ENCODE peak calls at places on chromosomes 13 and 19, in ten cellular contexts. V is fibroblast of mammary gland, U is cardiac fibroblast, S is AG09309, L is AG10803, H is mesendoderm, Z is hepatocyte, E is esophagus squamous epithelium, M is cardiac muscle cell, N is pancreas. K is an unnamed sample.
A peak's percentile ranks its signal among the peaks of the same experiment; 100 is the strongest.

GRCh38 chr13:42378383-42378780 is 106.4 kb downstream of the AKAP11 start:
- DNase-seq in V (no peak), U (no peak), S (no peak), L (no peak), H (no peak), Z (no peak), E (no peak), M (no peak), N (no peak), K (no peak)

GRCh38 chr19:48967346-48968178 is 2.5 kb downstream of the FTL start:
- DNase-seq in V (peak; percentile 76), U (peak; percentile 92), S (no peak), L (peak; percentile 71), H (peak; percentile 70), Z (peak; percentile 71), E (no peak), M (peak; percentile 86), N (no peak), K (no peak)

GRCh38 chr19:49639401-49640112 is 386 bp downstream of the RRAS start:
- DNase-seq in V (no peak), U (no peak), S (no peak), L (no peak), H (no peak), Z (no peak), E (no peak), M (no peak), N (peak; percentile 62), K (no peak)

GRCh38 chr19:21508198-21508597 is 2.8 kb downstream of the ZNF429 start:
- DNase-seq in V (no peak), U (no peak), S (no peak), L (no peak), H (no peak), Z (no peak), E (no peak), M (no peak), N (no peak), K (no peak)

GRCh38 chr19:11152318-11153062 is 3.1 kb downstream of the SPC24 start:
- DNase-seq in V (peak; percentile 96), U (peak; percentile 95), S (no peak), L (peak; percentile 87), H (no peak), Z (no peak), E (no peak), M (peak; percentile 86), N (peak; percentile 78), K (peak; percentile 84)

GRCh38 chr19:49442793-49443365 is 1.6 kb upstream of the SLC17A7 start:
- DNase-seq in V (peak; percentile 86), U (peak; percentile 93), S (no peak), L (peak; percentile 85), H (peak; percentile 98), Z (peak; percentile 95), E (peak; percentile 39), M (peak; percentile 91), N (peak; percentile 96), K (no peak)

GRCh38 chr19:21569497-21569870 is 64.1 kb downstream of the ZNF429 start:
- DNase-seq in V (peak; percentile 6), U (peak; percentile 38), S (no peak), L (no peak), H (no peak), Z (no peak), E (no peak), M (peak; percentile 69), N (no peak), K (no peak)

GRCh38 chr19:32886241-32886640 is 16.7 kb upstream of the SLC7A9 start:
- DNase-seq in V (no peak), U (no peak), S (no peak), L (no peak), H (no peak), Z (no peak), E (no peak), M (no peak), N (no peak), K (no peak)

GRCh38 chr13:28204043-28204442 is 65.7 kb downstream of the PAN3 start:
- DNase-seq in V (no peak), U (no peak), S (no peak), L (no peak), H (no peak), Z (no peak), E (no peak), M (no peak), N (no peak), K (no peak)

GRCh38 chr13:112900691-112901091 is 68.3 kb upstream of the MCF2L start:
- DNase-seq in V (no peak), U (no peak), S (no peak), L (no peak), H (no peak), Z (no peak), E (no peak), M (no peak), N (peak; percentile 20), K (no peak)

GRCh38 chr19:45591004-45591637 is 6.5 kb upstream of the OPA3 start:
- DNase-seq in V (peak; percentile 39), U (no peak), S (no peak), L (no peak), H (peak; percentile 77), Z (peak; percentile 63), E (no peak), M (no peak), N (peak; percentile 65), K (no peak)

GRCh38 chr13:35598233-35598632 is 121.7 kb upstream of the MAB21L1 start:
- DNase-seq in V (no peak), U (no peak), S (no peak), L (no peak), H (no peak), Z (no peak), E (no peak), M (no peak), N (no peak), K (no peak)

GRCh38 chr13:62483774-62484173 is 1068.1 kb upstream of the PCDH20 start:
- DNase-seq in V (no peak), U (no peak), S (no peak), L (no peak), H (peak; percentile 93), Z (no peak), E (no peak), M (no peak), N (no peak), K (no peak)

DNA sequence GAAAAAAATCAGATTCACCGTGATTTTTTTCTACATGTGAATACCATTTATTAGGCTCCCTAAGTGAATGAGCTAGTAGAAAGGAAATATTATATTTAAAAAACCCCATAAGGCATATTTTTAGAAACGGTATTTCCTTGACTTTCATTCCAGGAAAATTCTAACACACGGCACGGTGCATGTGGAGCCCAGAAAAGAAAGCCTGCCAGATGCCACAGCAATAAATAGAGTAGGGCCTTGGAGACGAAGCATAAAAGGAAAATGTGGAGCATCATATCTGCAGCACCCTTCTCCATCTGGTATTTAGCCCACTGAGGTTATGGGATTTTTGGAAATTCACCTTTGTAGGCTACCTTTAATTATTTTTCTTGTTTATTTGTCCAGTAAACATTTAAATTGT is 314.4 kb downstream of the ENOX1 start:
- DNase-seq in V (no peak), U (no peak), S (no peak), L (no peak), H (no peak), Z (no peak), E (no peak), M (no peak), N (no peak), K (no peak)
- H3K4me3 ChIP-seq in V (no peak overlapping the region), U (no peak overlapping the region), S (no peak overlapping the region), L (no peak overlapping the region), H (no peak overlapping the region), Z (no peak overlapping the region), E (no peak overlapping the region), M (no peak overlapping the region), N (no peak overlapping the region), K (no peak overlapping the region)

DNA sequence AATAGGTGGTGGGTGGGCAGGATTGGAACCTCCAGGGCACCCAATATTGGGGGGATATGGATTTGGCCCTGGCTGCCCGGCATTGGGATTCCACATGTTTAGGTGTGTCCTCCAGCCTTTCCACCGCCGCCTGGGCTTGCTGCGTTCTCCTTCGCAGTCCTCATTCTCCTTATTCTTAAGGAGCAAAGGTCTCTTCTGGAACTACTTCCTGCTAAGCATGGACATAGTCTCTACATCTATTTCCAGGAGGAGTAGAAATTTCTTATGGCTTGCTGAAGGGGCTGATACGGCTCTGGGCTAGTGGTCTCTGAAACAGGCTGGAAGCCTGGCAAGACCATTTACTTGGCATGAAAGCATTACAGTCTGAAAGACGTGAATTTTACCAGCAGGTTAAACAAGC is 9.2 kb upstream of the FCGBP start:
- DNase-seq in V (no peak), U (no peak), S (no peak), L (no peak), H (no peak), Z (peak; percentile 50), E (no peak), M (no peak), N (no peak), K (no peak)
- H3K4me3 ChIP-seq in V (no peak overlapping the region), U (no peak overlapping the region), S (no peak overlapping the region), L (no peak overlapping the region), H (no peak overlapping the region), Z (no peak overlapping the region), E (no peak overlapping the region), M (no peak overlapping the region), N (no peak overlapping the region), K (no peak overlapping the region)

DNA sequence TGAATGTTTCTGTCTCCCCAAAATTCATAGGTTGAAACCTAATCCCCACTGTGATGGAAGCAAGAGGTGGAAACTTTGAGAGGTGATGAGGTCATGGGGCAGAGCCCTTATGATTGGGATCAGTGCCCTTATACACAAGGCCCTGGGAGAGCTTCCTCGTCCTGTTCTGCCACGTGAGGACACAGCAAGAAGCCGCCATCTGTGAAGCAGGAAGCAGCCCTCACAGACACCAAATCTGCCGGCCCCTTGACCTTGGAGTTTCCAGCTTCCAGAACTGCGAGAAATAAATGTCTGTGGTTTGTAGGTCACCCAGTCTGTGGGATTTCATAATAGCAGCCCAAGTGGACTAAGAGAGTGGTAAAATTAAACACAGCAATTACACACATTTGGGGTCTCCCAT is 737.4 kb downstream of the UQCRFS1 start:
- DNase-seq in V (no peak), U (no peak), S (no peak), L (peak; percentile 12), H (no peak), Z (no peak), E (no peak), M (peak; percentile 28), N (no peak), K (no peak)
- H3K4me3 ChIP-seq in V (no peak overlapping the region), U (no peak overlapping the region), S (no peak overlapping the region), L (no peak overlapping the region), H (no peak overlapping the region), Z (no peak overlapping the region), E (no peak overlapping the region), M (no peak overlapping the region), N (no peak overlapping the region), K (no peak overlapping the region)

DNA sequence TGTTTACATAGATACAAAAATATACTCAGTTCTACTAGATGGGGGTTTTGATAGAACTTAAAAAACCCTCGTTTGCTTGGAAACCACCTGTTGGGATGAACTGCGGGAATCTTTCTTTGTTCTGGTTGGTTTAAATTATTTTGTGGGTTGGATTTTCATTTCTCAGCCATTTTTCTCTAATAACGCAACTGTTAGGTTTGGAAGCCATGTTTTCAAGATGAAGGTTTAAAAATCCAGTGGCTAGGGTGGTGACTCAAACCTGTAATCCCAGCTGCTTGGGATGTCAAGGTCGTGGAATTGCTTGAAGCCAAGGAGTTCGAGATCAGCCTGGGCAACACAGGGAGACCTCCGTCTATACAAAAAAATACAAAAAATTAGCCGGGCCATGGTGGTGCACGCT is 1.6 kb downstream of the URI1 start:
- DNase-seq in V (peak; percentile 59), U (no peak), S (no peak), L (no peak), H (no peak), Z (no peak), E (no peak), M (no peak), N (no peak), K (no peak)
- H3K4me3 ChIP-seq in V (peak overlapping the region; percentile 92), U (no peak overlapping the region), S (peak overlapping the region; percentile 97), L (peak overlapping the region; percentile 92), H (no peak overlapping the region), Z (peak overlapping the region; percentile 95), E (peak overlapping the region; percentile 91), M (peak overlapping the region; percentile 93), N (no peak overlapping the region), K (peak overlapping the region; percentile 98)

K was measured in epithelial cell of proximal tubule.